ENCODE peak calls at places on chromosomes 12 and 14, in four cellular contexts. K, Q, J and F are unnamed samples. For H3K4me1, the result is how much of the 10 kb centered on the place peaks cover.

GRCh38 chr12:8781326-8781725 is 41.1 kb upstream of the A2ML1 start:
- DNase-seq in J (no peak), Q (no peak), K (no peak), F (no peak)

GRCh38 chr12:110179291-110179690 is 55.1 kb downstream of the IFT81 start:
- DNase-seq in K (no peak), J (no peak), Q (no peak), F (no peak)

GRCh38 chr12:50580436-50580835 is 75.7 kb downstream of the DIP2B start:
- DNase-seq in J (no peak), K (no peak), Q (no peak), F (no peak)

GRCh38 chr12:47931187-47931586 is 26.4 kb upstream of the VDR start:
- DNase-seq in Q (no peak), J (no peak), K (no peak), F (no peak)

GRCh38 chr14:72553656-72554055 is 340.2 kb downstream of the DPF3 start:
- DNase-seq in K (no peak), Q (no peak), J (no peak), F (no peak)

GRCh38 chr12:118035194-118036041 is 18.9 kb downstream of the RFC5 start:
- DNase-seq in Q (peak), K (no peak), J (no peak), F (no peak)

GRCh38 chr14:75013290-75013689 is 10.6 kb downstream of the EIF2B2 start:
- DNase-seq in J (peak), Q (no peak), K (no peak), F (no peak)

GRCh38 chr14:49969961-49970360 is 77.1 kb downstream of the ARF6 start:
- DNase-seq in Q (no peak), J (no peak), K (no peak), F (no peak)

GRCh38 chr12:49537709-49538601 is 875 bp upstream of the KCNH3 start:
- DNase-seq in J (no peak), Q (peak), K (no peak), F (no peak)

GRCh38 chr14:24194186-24194872 is 912 bp downstream of the TM9SF1 start:
- DNase-seq in Q (no peak), J (no peak), K (no peak), F (no peak)

GRCh38 chr12:116691636-116692035 is 46.2 kb downstream of the SPRING1 start:
- DNase-seq in Q (no peak), K (no peak), J (no peak), F (no peak)

DNA sequence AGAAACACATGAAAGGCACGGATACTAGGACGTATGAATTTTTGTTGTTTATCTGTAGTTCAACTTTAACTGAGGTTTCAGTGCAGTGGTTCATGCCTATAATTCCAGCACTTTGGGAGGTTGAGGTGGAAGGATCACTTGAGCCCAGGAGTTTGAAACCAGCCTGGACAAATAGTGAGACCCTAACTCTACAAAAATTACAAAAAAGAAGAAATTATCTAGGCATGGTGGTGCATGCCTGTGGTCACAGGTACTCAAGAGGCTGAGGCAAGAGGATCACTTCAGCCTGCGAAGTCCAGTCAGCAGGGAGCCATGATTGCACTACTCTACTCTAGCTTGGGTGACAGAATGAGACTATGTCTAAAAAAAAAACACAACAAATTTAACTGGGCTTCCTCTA is 8.0 kb downstream of the KRT6B start:
- DNase-seq in J (no peak), Q (no peak), K (no peak), F (no peak)
- H3K4me1 ChIP-seq in J (under half), Q (under half), K (under half), F (under half)

GRCh38 chr12:25827747-25828146 is 130.7 kb upstream of the RASSF8 start:
- DNase-seq in J (no peak), Q (no peak), K (no peak), F (no peak)

GRCh38 chr12:25828188-25828587 is 130.3 kb upstream of the RASSF8 start:
- DNase-seq in Q (no peak), K (no peak), J (no peak), F (no peak)

GRCh38 chr12:25827141-25827540 is 131.3 kb upstream of the RASSF8 start:
- DNase-seq in Q (no peak), K (no peak), J (no peak), F (no peak)

GRCh38 chr12:25830456-25830855 is 128.0 kb upstream of the RASSF8 start:
- DNase-seq in K (no peak), Q (no peak), J (no peak), F (no peak)

DNA sequence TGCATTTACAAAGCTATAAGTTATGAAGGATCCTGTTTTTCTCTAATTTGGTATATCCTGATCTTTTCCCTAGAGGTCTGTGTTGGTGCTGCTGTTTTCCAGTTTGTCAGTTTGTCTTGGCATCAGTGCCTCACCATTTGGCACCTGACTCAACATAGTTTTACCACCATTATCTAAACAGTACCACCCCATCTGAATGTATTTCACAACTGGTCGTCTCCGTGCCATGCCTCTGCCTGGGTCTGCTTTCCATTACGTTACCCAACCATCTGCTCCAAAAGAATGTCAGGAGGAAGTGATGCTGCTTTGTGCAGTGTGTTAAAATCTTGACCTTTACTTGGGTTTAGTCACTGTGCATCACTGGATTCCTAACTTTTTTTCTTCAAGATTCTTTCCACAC is 129.3 kb upstream of the RASSF8 start:
- DNase-seq in Q (no peak), J (no peak), K (no peak), F (no peak)
- H3K27ac ChIP-seq in Q (no peak), J (no peak), K (no peak), F (no peak)

DNA sequence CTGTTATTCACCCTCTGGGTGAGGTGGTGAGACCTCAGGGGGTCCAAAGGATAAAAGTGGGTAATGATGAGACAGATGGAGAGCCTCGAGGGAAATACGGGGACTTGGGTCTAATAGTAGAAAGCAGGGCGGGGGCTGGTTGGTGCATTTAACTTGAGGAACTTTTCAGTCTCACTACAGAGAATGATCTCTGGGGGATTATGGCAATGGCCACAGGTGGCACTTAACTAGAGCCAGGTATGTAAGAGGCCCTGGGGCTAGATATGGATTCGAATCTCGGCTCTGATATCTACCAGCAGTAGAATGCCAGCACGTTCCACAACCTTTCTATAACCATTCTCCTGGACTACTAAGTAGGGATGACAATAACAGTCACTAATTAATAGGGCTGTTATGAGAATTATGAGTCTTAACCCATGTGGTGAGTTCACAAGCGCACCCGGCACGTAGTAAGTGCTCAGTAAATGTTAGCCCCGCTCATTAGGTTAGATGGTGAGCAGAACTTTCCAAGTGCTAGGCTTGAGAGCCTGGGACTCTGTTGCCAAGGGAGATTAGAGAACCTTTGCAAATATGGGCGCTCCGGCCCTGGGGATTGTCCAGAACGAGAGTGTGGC is 893 bp upstream of the PLXNC1 start:
- DNase-seq in Q (no peak), J (no peak), K (no peak), F (no peak)
- H3K4me1 ChIP-seq in Q (under half), J (under half), K (under half), F (under half)

DNA sequence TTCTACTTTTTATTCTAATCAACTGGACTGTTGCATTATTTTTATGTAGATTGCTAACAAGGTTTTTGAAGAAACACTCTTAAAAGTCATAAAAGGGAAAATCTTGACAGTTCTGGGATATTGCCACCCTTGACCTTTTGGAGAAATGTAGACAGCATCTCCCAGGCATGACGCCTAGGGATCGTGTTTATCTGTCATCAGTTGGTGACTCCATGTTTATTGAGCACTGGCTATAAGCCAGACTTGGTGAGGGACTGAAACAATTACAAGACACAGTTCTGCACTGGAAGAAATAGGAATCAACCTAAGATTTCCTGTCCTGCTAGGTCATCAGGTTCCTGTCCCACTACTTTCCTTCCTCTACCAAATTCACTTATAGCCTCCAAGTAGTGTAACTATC is 34.5 kb downstream of the HMGA2 start:
- DNase-seq in K (no peak), Q (no peak), J (no peak), F (no peak)
- H3K27ac ChIP-seq in K (no peak), Q (no peak), J (no peak), F (no peak)

DNA sequence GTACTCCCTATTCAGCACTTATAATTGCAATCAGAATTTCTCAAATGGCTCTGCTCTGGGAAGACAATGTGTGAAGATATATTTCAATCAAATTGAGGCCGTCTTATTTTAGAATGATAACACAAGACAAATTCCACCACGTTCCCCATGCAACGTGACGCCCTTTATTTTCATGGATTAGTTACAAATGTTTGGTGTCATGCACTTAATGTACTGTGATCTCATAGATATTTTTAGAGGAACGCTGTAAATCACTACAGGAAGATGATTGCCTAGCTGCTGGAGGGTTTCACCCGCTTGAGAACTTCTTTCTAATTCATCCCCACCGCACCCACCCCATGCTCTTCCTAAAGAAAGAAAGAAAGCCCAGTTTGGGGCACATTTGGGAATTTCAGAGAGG is 117.1 kb downstream of the PLXNC1 start:
- DNase-seq in J (no peak), K (no peak), Q (no peak), F (no peak)
- H3K4me1 ChIP-seq in J (under half), K (under half), Q (under half), F (under half)

GRCh38 chr12:121468451-121468850 is 68.5 kb downstream of the RNF34 start:
- DNase-seq in J (no peak), Q (peak), K (no peak), F (no peak)
- H3K27ac ChIP-seq in J (peak), Q (no peak), K (no peak), F (no peak)

GRCh38 chr12:46370380-46370734 is 2.2 kb downstream of the SLC38A2 start:
- DNase-seq in J (no peak), Q (no peak), K (no peak), F (no peak)

GRCh38 chr12:46371718-46372130 is 849 bp downstream of the SLC38A2 start:
- DNase-seq in K (peak), J (no peak), Q (peak), F (peak)

GRCh38 chr12:46372131-46372851 is at the start of gene SLC38A2:
- DNase-seq in Q (peak), K (peak), J (peak), F (peak)

GRCh38 chr12:46369474-46370379 is 2.8 kb downstream of the SLC38A2 start:
- DNase-seq in J (no peak), K (no peak), Q (no peak), F (no peak)

DNA sequence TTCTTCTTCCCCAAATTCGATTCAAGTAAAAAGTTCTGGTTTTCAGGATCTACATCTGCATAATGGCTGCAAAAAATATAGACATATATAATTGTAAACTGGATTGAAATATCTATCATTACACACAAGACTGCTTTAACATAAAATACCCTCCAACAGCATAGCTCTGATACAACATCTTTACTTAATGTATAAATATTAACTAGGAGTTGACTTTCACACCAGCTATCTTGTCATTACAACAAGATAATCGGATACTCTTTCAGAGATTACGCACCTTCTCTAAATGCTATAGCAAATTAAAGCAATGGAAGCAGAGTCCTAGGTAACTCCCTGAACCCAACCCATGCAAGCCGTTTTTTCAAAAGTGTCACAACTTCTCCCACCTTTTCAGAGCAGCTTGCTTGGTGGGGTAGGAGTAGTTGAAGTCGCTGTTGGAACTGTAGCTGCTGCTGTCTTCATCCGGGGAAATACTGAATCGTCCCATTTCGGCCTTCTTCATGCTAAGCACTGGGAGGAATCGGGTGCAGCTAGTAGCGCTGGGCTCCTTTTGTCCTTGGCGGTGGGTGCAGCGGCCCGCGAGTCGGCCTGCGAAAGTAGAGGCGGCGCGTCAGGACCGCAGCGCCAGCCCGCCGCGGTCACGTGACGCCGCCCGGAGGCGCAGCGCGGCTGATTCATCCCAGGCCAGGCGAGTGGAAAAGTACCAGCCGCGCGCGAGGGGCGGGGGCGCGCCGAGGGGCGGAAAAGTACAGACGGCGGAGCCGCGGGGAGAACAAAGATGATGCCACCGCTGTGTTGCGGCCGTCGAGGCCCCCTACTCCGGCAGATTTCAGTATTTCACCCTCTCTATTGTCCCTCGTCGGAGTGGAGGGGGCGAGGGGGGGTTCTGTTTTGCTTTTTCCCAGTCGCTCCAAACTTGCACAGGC is 1.5 kb downstream of the SLC38A2 start:
- DNase-seq in Q (peak), K (peak), J (peak), F (peak)
- H3K4me1 ChIP-seq in Q (under half), K (half or more), J (under half), F (under half)